ENCODE peak calls at places on chromosomes 12 and 14, in seven cellular contexts. B, V, W, L, Z, P and J are unnamed samples.

GRCh38 chr12:113068312-113068935 is 11.9 kb downstream of the DTX1 start:
- DNase-seq in B (no peak), V (no peak), W (no peak), L (no peak), Z (no peak), P (no peak), J (no peak)

GRCh38 chr12:26056335-26056734 is 68.5 kb downstream of the BHLHE41 start:
- DNase-seq in B (no peak), V (no peak), W (peak; percentile 65), L (no peak), Z (peak; percentile 59), P (no peak), J (peak; percentile 28)

GRCh38 chr12:44930972-44931600 is 55.0 kb upstream of the NELL2 start:
- DNase-seq in B (peak; percentile 86), V (peak; percentile 27), W (peak; percentile 64), L (no peak), Z (peak; percentile 73), P (no peak), J (peak; percentile 16)

GRCh38 chr14:33386771-33387170 is 448.1 kb downstream of the NPAS3 start:
- DNase-seq in B (no peak), V (no peak), W (peak; percentile 14), L (no peak), Z (no peak), P (no peak), J (no peak)

GRCh38 chr12:124694846-124695497 is 127.6 kb upstream of the NCOR2 start:
- DNase-seq in B (no peak), V (no peak), W (peak; percentile 97), L (no peak), Z (peak; percentile 91), P (no peak), J (peak; percentile 96)

GRCh38 chr14:21505009-21505553 is 6.1 kb downstream of the METTL3 start:
- DNase-seq in B (no peak), V (no peak), W (no peak), L (no peak), Z (no peak), P (no peak), J (no peak)

GRCh38 chr14:99424306-99424877 is 56.3 kb downstream of the SETD3 start:
- DNase-seq in B (peak; percentile 24), V (no peak), W (no peak), L (no peak), Z (no peak), P (no peak), J (no peak)

GRCh38 chr14:77589099-77589498 is 27.3 kb downstream of the SPTLC2 start:
- DNase-seq in B (peak; percentile 55), V (no peak), W (no peak), L (no peak), Z (no peak), P (no peak), J (no peak)

GRCh38 chr12:65824314-65824563 is at the start of gene HMGA2:
- DNase-seq in B (no peak), V (no peak), W (no peak), L (no peak), Z (peak; percentile 84), P (peak; percentile 51), J (peak; percentile 48)

GRCh38 chr14:28780843-28781503 is 14.4 kb downstream of the FOXG1 start:
- DNase-seq in B (no peak), V (no peak), W (no peak), L (no peak), Z (no peak), P (no peak), J (no peak)

GRCh38 chr14:103624860-103625259 is 4.2 kb upstream of the KLC1 start:
- DNase-seq in B (peak; percentile 22), V (no peak), W (peak; percentile 36), L (peak; percentile 58), Z (peak; percentile 66), P (peak; percentile 81), J (peak; percentile 35)

GRCh38 chr12:6082613-6083012 is 41.9 kb downstream of the VWF start:
- DNase-seq in B (no peak), V (no peak), W (no peak), L (no peak), Z (no peak), P (no peak), J (no peak)

GRCh38 chr12:6083606-6084005 is 40.9 kb downstream of the VWF start:
- DNase-seq in B (no peak), V (no peak), W (no peak), L (no peak), Z (no peak), P (no peak), J (no peak)

GRCh38 chr12:6085841-6086240 is 38.6 kb downstream of the VWF start:
- DNase-seq in B (no peak), V (no peak), W (no peak), L (peak; percentile 24), Z (no peak), P (no peak), J (no peak)

GRCh38 chr12:6084969-6085450 is 39.5 kb downstream of the VWF start:
- DNase-seq in B (no peak), V (no peak), W (no peak), L (peak; percentile 2), Z (no peak), P (no peak), J (no peak)

DNA sequence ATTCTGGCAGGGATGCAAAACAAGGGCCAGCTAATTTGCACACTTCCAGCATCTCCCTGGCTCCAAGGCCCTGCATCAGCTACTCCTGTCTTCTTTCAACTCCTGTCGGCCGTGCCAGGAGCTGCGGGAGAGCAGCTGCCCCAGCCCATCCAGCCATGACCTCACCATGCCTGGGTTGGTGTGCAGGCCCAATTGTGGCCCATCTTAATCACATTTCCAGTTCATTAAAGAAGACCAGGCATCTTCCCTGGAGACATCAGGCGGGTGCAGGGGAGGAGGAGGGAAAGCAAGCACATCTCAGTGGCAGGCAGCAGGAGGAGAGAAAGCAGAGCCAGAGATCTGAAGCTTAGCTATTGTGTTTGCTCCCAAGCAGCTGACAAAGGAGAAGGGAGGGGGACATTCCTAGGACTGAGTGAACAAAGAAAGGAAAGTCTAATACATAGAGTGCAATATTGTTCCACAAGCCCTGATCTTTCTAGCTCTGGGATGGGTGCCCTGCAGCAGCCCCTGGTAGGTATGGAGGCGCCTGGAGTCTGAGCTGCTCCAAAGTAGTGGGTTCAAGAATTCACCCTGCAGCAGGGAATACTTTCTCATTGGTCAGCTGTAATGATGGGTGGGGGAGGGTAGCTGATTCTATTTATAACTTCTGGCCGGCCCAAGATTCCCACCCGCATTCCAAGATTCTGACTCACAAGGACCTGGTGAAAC is 40.1 kb downstream of the VWF start:
- DNase-seq in B (no peak), V (no peak), W (peak; percentile 61), L (peak; percentile 28), Z (peak; percentile 56), P (no peak), J (no peak)
- TF ChIP-seq CTCF in B (no peak), V (no peak), W (no peak), L (no peak), Z (no peak), P (no peak), J (no peak)

GRCh38 chr12:2672863-2673262 is 121.9 kb upstream of the FKBP4 start:
- DNase-seq in B (no peak), V (no peak), W (no peak), L (no peak), Z (no peak), P (no peak), J (no peak)

GRCh38 chr12:2675776-2676175 is 119.0 kb upstream of the FKBP4 start:
- DNase-seq in B (no peak), V (no peak), W (no peak), L (no peak), Z (no peak), P (no peak), J (no peak)

GRCh38 chr12:2678416-2678815 is 116.4 kb upstream of the FKBP4 start:
- DNase-seq in B (no peak), V (no peak), W (no peak), L (no peak), Z (no peak), P (no peak), J (no peak)

GRCh38 chr12:2677142-2677880 is 117.5 kb upstream of the FKBP4 start:
- DNase-seq in B (no peak), V (no peak), W (no peak), L (no peak), Z (no peak), P (no peak), J (no peak)

GRCh38 chr12:2673966-2674810 is 120.6 kb upstream of the FKBP4 start:
- DNase-seq in B (peak; percentile 4), V (peak; percentile 19), W (no peak), L (no peak), Z (no peak), P (no peak), J (no peak)
- TF ChIP-seq CTCF in B (peak; percentile 41), V (peak; percentile 14), W (peak; percentile 23), L (no peak), Z (peak; percentile 4), P (no peak), J (no peak)

DNA sequence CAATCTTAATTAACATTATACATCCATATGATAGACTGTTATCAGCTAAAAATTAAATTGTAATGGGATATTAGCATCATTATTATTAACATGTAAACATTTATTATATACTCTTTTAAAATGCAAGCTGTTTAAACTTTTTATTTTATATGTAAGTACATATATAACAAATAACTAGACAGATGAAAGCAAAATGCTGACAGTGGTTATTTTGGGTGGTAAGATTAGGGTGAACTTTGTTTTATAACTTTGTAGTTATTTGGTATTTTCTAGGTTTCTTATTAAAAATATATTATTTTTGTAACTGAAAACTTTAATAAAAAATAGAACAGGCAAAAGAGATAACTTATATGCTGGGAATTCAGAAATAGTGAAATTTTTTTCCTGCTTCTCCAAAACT is 62.6 kb upstream of the KIF21A start:
- DNase-seq in B (no peak), V (no peak), W (no peak), L (no peak), Z (no peak), P (no peak), J (no peak)
- TF ChIP-seq CTCF in B (no peak), V (no peak), W (no peak), L (no peak), Z (no peak), P (no peak), J (no peak)

GRCh38 chr14:96568646-96569045 is 66.5 kb downstream of the PAPOLA start:
- DNase-seq in B (no peak), V (no peak), W (no peak), L (no peak), Z (no peak), P (no peak), J (no peak)

GRCh38 chr14:96565811-96566210 is 63.6 kb downstream of the PAPOLA start:
- DNase-seq in B (no peak), V (no peak), W (no peak), L (no peak), Z (no peak), P (no peak), J (no peak)

GRCh38 chr14:96567289-96567899 is 65.2 kb downstream of the PAPOLA start:
- DNase-seq in B (peak; percentile 36), V (no peak), W (peak; percentile 48), L (no peak), Z (peak; percentile 50), P (no peak), J (no peak)

GRCh38 chr14:96559571-96559970 is 57.4 kb downstream of the PAPOLA start:
- DNase-seq in B (no peak), V (no peak), W (no peak), L (no peak), Z (no peak), P (no peak), J (no peak)

DNA sequence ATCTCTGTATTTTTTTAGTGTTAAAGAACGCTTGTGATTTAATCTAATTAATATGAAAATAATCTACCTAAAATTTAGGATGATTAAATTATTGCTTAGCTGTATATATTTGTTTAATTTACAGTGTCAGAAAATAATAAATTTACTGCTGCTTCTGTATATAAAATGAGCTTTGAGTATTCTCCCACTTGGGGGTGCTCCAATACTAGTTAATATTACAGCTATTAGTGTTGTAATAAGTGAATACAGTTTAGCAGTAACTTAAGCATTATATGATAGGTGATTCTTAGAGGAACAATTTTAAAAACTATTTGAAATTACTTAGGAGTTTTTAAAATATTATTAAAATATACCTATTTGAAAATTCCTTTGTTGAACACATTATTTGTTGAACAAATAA is 62.2 kb downstream of the PAPOLA start:
- DNase-seq in B (no peak), V (no peak), W (no peak), L (no peak), Z (no peak), P (no peak), J (no peak)
- TF ChIP-seq CTCF in B (peak; percentile 55), V (peak; percentile 14), W (peak; percentile 11), L (peak; percentile 26), Z (peak; percentile 8), P (no peak), J (no peak)